ENCODE peak calls at places on chromosomes 3 and 15, in ten cellular contexts. F is stimulated activated naive CD8-positive, alpha-beta T cell treated with anti-CD3 and anti-CD28 coated beads, Interleukin-15, amount 100 ng/mL, for 72 hours; R is C1 segment of cervical spinal cord; B is iPS-NIHi11; X is T-helper 9 cell; I is M059J; O is GM04504; U is GM12891; V is neural progenitor cell; M is neural crest cell. S is an unnamed sample.

GRCh38 chr15:42796955-42797779 is 60.2 kb upstream of the CDAN1 start:
- DNase-seq in R (no peak), X (no peak), V (peak), B (no peak), M (no peak), I (no peak), F (no peak), O (no peak), U (no peak), S (no peak)

GRCh38 chr3:122679467-122680291 is 960 bp upstream of the PARP14 start:
- DNase-seq in I (peak), R (no peak), V (peak), O (no peak), X (no peak), U (no peak), M (no peak), F (peak), B (no peak), S (no peak)

GRCh38 chr15:88894819-88895767 is at the start of gene HAPLN3:
- DNase-seq in O (no peak), B (peak), U (peak), R (no peak), M (peak), F (peak), V (peak), I (peak), X (peak), S (no peak)

GRCh38 chr15:58165661-58166060 is 27.5 kb downstream of the AQP9 start:
- DNase-seq in O (no peak), M (no peak), B (no peak), X (no peak), U (no peak), I (peak), R (no peak), F (no peak), V (no peak), S (no peak)

GRCh38 chr15:43799945-43800285 is at the start of gene SERINC4:
- DNase-seq in O (no peak), R (no peak), X (no peak), B (no peak), U (no peak), I (no peak), M (no peak), V (peak), F (no peak), S (no peak)

GRCh38 chr15:41501191-41501917 is 7.7 kb downstream of the ITPKA start:
- DNase-seq in X (peak), O (no peak), I (no peak), M (peak), F (peak), V (peak), B (peak), R (no peak), U (peak), S (no peak)

GRCh38 chr3:128503164-128503651 is 10.2 kb upstream of the GATA2 start:
- DNase-seq in U (no peak), R (no peak), B (no peak), X (no peak), V (peak), F (no peak), I (peak), M (no peak), O (no peak), S (no peak)

GRCh38 chr3:145678401-145678800 is 482.6 kb downstream of the PLOD2 start:
- DNase-seq in U (no peak), V (no peak), X (no peak), M (no peak), R (no peak), B (no peak), I (no peak), O (no peak), F (no peak), S (no peak)

GRCh38 chr15:65355983-65356353 is 21.8 kb downstream of the IGDCC3 start:
- DNase-seq in X (no peak), B (peak), O (no peak), M (no peak), U (no peak), I (no peak), V (peak), R (no peak), F (no peak), S (no peak)

GRCh38 chr15:69324031-69324430 is 25.3 kb downstream of the PAQR5 start:
- DNase-seq in X (no peak), F (no peak), O (no peak), V (peak), I (peak), M (no peak), U (no peak), R (no peak), B (no peak), S (no peak)

GRCh38 chr3:95172549-95172948 is 1109.7 kb downstream of the NSUN3 start:
- DNase-seq in M (no peak), F (no peak), O (no peak), I (no peak), X (no peak), R (no peak), U (no peak), V (peak), B (no peak), S (no peak)

GRCh38 chr3:45152307-45152706 is 6.1 kb upstream of the CDCP1 start:
- DNase-seq in B (no peak), I (no peak), U (no peak), M (no peak), R (no peak), O (no peak), F (no peak), X (no peak), V (no peak), S (no peak)

GRCh38 chr3:8499181-8499611 is 2.4 kb upstream of the LMCD1 start:
- DNase-seq in I (peak), V (peak), B (peak), U (no peak), M (peak), R (no peak), F (no peak), O (no peak), X (no peak), S (no peak)

GRCh38 chr3:111944377-111944776 is 34.4 kb upstream of the ABHD10 start:
- DNase-seq in M (no peak), V (no peak), X (no peak), O (no peak), I (peak), B (no peak), R (no peak), U (no peak), F (no peak), S (no peak)

GRCh38 chr3:34070831-34071230 is 272.4 kb downstream of the PDCD6IP start:
- DNase-seq in M (no peak), I (no peak), F (no peak), X (no peak), R (no peak), B (no peak), O (no peak), U (no peak), V (no peak), S (no peak)

GRCh38 chr3:72892870-72893269 is 5.0 kb downstream of the GXYLT2 start:
- DNase-seq in M (no peak), X (no peak), V (peak), B (peak), R (no peak), I (no peak), F (no peak), O (no peak), U (no peak), S (no peak)

GRCh38 chr15:26864664-26865191 is 2.1 kb upstream of the GABRA5 start:
- DNase-seq in M (peak), F (no peak), V (peak), B (peak), R (peak), I (peak), O (no peak), U (no peak), X (no peak), S (no peak)

GRCh38 chr15:56371495-56372147 is 6.4 kb downstream of the TEX9 start:
- DNase-seq in M (no peak), V (no peak), B (no peak), U (no peak), X (no peak), O (no peak), F (no peak), R (no peak), I (no peak), S (no peak)

GRCh38 chr3:118501152-118501551 is 533.5 kb downstream of the IGSF11 start:
- DNase-seq in R (no peak), M (peak), X (no peak), F (no peak), I (peak), U (no peak), V (peak), O (no peak), B (peak), S (no peak)

GRCh38 chr3:99952306-99952705 is 134.6 kb downstream of the CMSS1 start:
- DNase-seq in I (peak), B (no peak), O (no peak), X (no peak), M (no peak), V (no peak), R (no peak), F (no peak), U (no peak), S (no peak)

GRCh38 chr15:81195339-81195864 is 1.3 kb upstream of the IL16 start:
- DNase-seq in R (no peak), F (no peak), X (no peak), V (peak), B (no peak), M (peak), U (no peak), O (no peak), I (no peak), S (no peak)

GRCh38 chr3:108488631-108489030 is 21.8 kb downstream of the MYH15 start:
- DNase-seq in R (no peak), M (no peak), V (no peak), F (no peak), O (no peak), B (no peak), X (no peak), I (peak), U (no peak), S (no peak)

GRCh38 chr3:186988806-186989205 is 58.5 kb downstream of the ST6GAL1 start:
- DNase-seq in R (no peak), U (no peak), X (no peak), B (no peak), F (no peak), I (no peak), V (no peak), M (no peak), O (no peak), S (no peak)

GRCh38 chr3:110579841-110580550 is 491.6 kb upstream of the NECTIN3 start:
- DNase-seq in U (no peak), V (no peak), O (no peak), I (peak), R (no peak), M (no peak), F (no peak), B (no peak), X (no peak), S (no peak)

GRCh38 chr15:72766780-72767179 is 16.8 kb downstream of the ADPGK start:
- DNase-seq in O (no peak), U (no peak), M (no peak), I (no peak), X (no peak), B (no peak), V (no peak), F (no peak), R (no peak), S (no peak)

GRCh38 chr3:169604568-169604967 is 58.9 kb downstream of the MECOM start:
- DNase-seq in I (peak), X (no peak), R (no peak), O (no peak), U (no peak), B (peak), M (no peak), V (peak), F (no peak), S (no peak)

GRCh38 chr15:84098604-84099003 is 137.0 kb upstream of the GOLGA6L4 start:
- DNase-seq in R (no peak), U (no peak), O (no peak), F (no peak), M (no peak), X (no peak), V (no peak), I (no peak), B (no peak), S (no peak)

GRCh38 chr3:171142985-171143384 is 116.5 kb upstream of the SLC2A2 start:
- DNase-seq in O (no peak), B (no peak), X (no peak), R (no peak), M (no peak), V (no peak), F (no peak), I (no peak), U (no peak), S (no peak)

GRCh38 chr3:39965997-39966396 is 156.6 kb downstream of the MYRIP start:
- DNase-seq in X (no peak), M (no peak), B (no peak), R (no peak), I (no peak), U (no peak), V (no peak), F (no peak), O (no peak), S (no peak)

GRCh38 chr3:128493221-128494151 is 485 bp upstream of the GATA2 start:
- DNase-seq in B (no peak), R (no peak), F (no peak), X (no peak), M (no peak), U (no peak), O (no peak), V (peak), I (no peak), S (no peak)

GRCh38 chr3:128497305-128498126 is 4.5 kb upstream of the GATA2 start:
- DNase-seq in B (peak), X (peak), U (peak), V (peak), I (peak), F (peak), R (peak), M (peak), O (no peak), S (no peak)

GRCh38 chr3:179973931-179974361 is 62.8 kb downstream of the PEX5L start:
- DNase-seq in V (peak), B (peak), U (no peak), R (peak), F (no peak), X (no peak), O (no peak), I (peak), M (no peak), S (no peak)

GRCh38 chr15:82986442-82986780 is 401 bp downstream of the RAMAC start:
- DNase-seq in B (peak), V (no peak), M (no peak), I (no peak), X (no peak), R (no peak), U (peak), O (peak), F (no peak), S (no peak)

GRCh38 chr3:136957751-136958288 is at the start of gene IL20RB:
- DNase-seq in M (no peak), I (peak), F (no peak), V (peak), R (no peak), O (peak), X (no peak), B (no peak), U (no peak), S (no peak)

GRCh38 chr3:33658971-33659848 is 58.8 kb downstream of the CLASP2 start:
- DNase-seq in M (peak), R (peak), V (peak), F (peak), B (peak), X (no peak), U (peak), O (peak), I (peak), S (no peak)

GRCh38 chr3:8549354-8549753 is 47.7 kb downstream of the LMCD1 start:
- DNase-seq in V (no peak), X (no peak), R (no peak), F (no peak), O (no peak), U (no peak), B (no peak), M (no peak), I (no peak), S (no peak)

GRCh38 chr3:71055602-71056001 is 527.9 kb downstream of the FOXP1 start:
- DNase-seq in I (no peak), U (no peak), B (no peak), R (no peak), V (no peak), O (no peak), F (no peak), X (no peak), M (no peak), S (no peak)

GRCh38 chr3:144314946-144315345 is 343.3 kb downstream of the DIPK2A start:
- DNase-seq in V (no peak), U (no peak), X (no peak), I (no peak), R (no peak), F (no peak), O (no peak), B (no peak), M (no peak), S (no peak)

GRCh38 chr15:42707068-42707467 is 29.9 kb downstream of the CDAN1 start:
- DNase-seq in M (no peak), F (no peak), U (no peak), X (no peak), R (no peak), O (peak), V (no peak), I (peak), B (no peak), S (no peak)